ENCODE peak calls at places on chromosomes 6 and 20, in seven cellular contexts. X is OCI-LY7, U is HCT116, K is NCI-H1105, T is Karpas-422, V is osteocyte, M is pons. J is an unnamed sample.

GRCh38 chr6:4225207-4225872 is 90.0 kb upstream of the ECI2 start:
- DNase-seq in X (no peak), U (no peak), K (no peak), T (no peak), V (no peak), M (no peak), J (no peak)

GRCh38 chr6:57173056-57173885 is 1.1 kb downstream of the BAG2 start:
- DNase-seq in X (peak; percentile 62), U (no peak), K (peak; percentile 10), T (peak; percentile 84), V (no peak), M (peak; percentile 47), J (peak; percentile 71)

GRCh38 chr6:111113731-111114438 is 26.6 kb downstream of the SLC16A10 start:
- DNase-seq in X (no peak), U (no peak), K (no peak), T (no peak), V (no peak), M (peak; percentile 38), J (no peak)

GRCh38 chr20:33515569-33516216 is 25.8 kb downstream of the CBFA2T2 start:
- DNase-seq in X (peak; percentile 38), U (no peak), K (no peak), T (peak; percentile 55), V (no peak), M (no peak), J (peak; percentile 28)

GRCh38 chr6:24394777-24395437 is 7.8 kb upstream of the MRS2 start:
- DNase-seq in X (no peak), U (no peak), K (no peak), T (no peak), V (no peak), M (no peak), J (no peak)

GRCh38 chr6:106411643-106412200 is 51.2 kb downstream of the CRYBG1 start:
- DNase-seq in X (no peak), U (no peak), K (no peak), T (no peak), V (no peak), M (no peak), J (no peak)

GRCh38 chr20:44180814-44181213 is 6.2 kb downstream of the JPH2 start:
- DNase-seq in X (no peak), U (no peak), K (no peak), T (no peak), V (no peak), M (no peak), J (no peak)

GRCh38 chr6:157045831-157046454 is 268.8 kb downstream of the ARID1B start:
- DNase-seq in X (no peak), U (peak; percentile 41), K (peak; percentile 68), T (no peak), V (no peak), M (peak; percentile 79), J (peak; percentile 31)

GRCh38 chr6:99119109-99120031 is 171.6 kb upstream of the FBXL4 start:
- DNase-seq in X (peak; percentile 57), U (peak; percentile 12), K (peak; percentile 56), T (peak; percentile 77), V (no peak), M (peak; percentile 80), J (peak; percentile 73)

GRCh38 chr20:31951203-31951529 is 680 bp downstream of the PDRG1 start:
- DNase-seq in X (no peak), U (no peak), K (no peak), T (no peak), V (no peak), M (no peak), J (no peak)

GRCh38 chr6:3190779-3191178 is 33.4 kb upstream of the TUBB2A start:
- DNase-seq in X (no peak), U (no peak), K (no peak), T (no peak), V (no peak), M (no peak), J (no peak)

GRCh38 chr6:110181131-110182027 is 1.2 kb downstream of the CDC40 start:
- DNase-seq in X (peak; percentile 58), U (no peak), K (no peak), T (peak; percentile 88), V (no peak), M (peak; percentile 54), J (peak; percentile 78)

GRCh38 chr6:35267446-35267845 is 7.9 kb downstream of the ZNF76 start:
- DNase-seq in X (no peak), U (no peak), K (no peak), T (no peak), V (no peak), M (no peak), J (no peak)

GRCh38 chr6:20608905-20609304 is 74.6 kb downstream of the CDKAL1 start:
- DNase-seq in X (no peak), U (no peak), K (no peak), T (no peak), V (no peak), M (no peak), J (no peak)

GRCh38 chr20:59696476-59696875 is 92.1 kb downstream of the PHACTR3 start:
- DNase-seq in X (no peak), U (no peak), K (no peak), T (peak; percentile 4), V (peak; percentile 69), M (peak; percentile 49), J (no peak)

GRCh38 chr6:56956481-56956880 is 1.6 kb downstream of the BEND6 start:
- DNase-seq in X (no peak), U (no peak), K (no peak), T (no peak), V (no peak), M (no peak), J (no peak)

GRCh38 chr6:37182736-37183590 is 13.0 kb downstream of the PIM1 start:
- DNase-seq in X (peak; percentile 37), U (no peak), K (no peak), T (no peak), V (no peak), M (peak; percentile 78), J (peak; percentile 48)

GRCh38 chr6:44569931-44570385 is 182.5 kb downstream of the CDC5L start:
- DNase-seq in X (no peak), U (no peak), K (no peak), T (no peak), V (no peak), M (peak; percentile 62), J (no peak)